ENCODE peak calls at places on chromosomes 4 and X, in seven cellular contexts. One of them, this sample, is unnamed.

GRCh38 chr4:33882246-33882990 is 2361.9 kb downstream of the ARAP2 start:
- DNase-seq in heart left ventricle: no peak
- DNase-seq in GM12865: no peak
- DNase-seq in lower lobe of right lung: no peak
- DNase-seq in Peyer's patch: no peak
- DNase-seq in coronary artery: no peak
- DNase-seq in RWPE2: no peak
- DNase-seq in this sample: no peak

GRCh38 chrX:29461039-29461438 is 754.3 kb upstream of the MAGEB2 start:
- DNase-seq in heart left ventricle: no peak
- DNase-seq in GM12865: no peak
- DNase-seq in lower lobe of right lung: no peak
- DNase-seq in Peyer's patch: no peak
- DNase-seq in coronary artery: no peak
- DNase-seq in RWPE2: no peak
- DNase-seq in this sample: no peak

GRCh38 chr4:138056541-138056940 is 185.6 kb downstream of the SLC7A11 start:
- DNase-seq in heart left ventricle: no peak
- DNase-seq in GM12865: no peak
- DNase-seq in lower lobe of right lung: no peak
- DNase-seq in Peyer's patch: no peak
- DNase-seq in coronary artery: no peak
- DNase-seq in RWPE2: no peak
- DNase-seq in this sample: no peak

GRCh38 chr4:154417358-154417673 is 74.3 kb downstream of the DCHS2 start:
- DNase-seq in heart left ventricle: no peak
- DNase-seq in GM12865: no peak
- DNase-seq in lower lobe of right lung: no peak
- DNase-seq in Peyer's patch: no peak
- DNase-seq in coronary artery: no peak
- DNase-seq in RWPE2: no peak
- DNase-seq in this sample: no peak

GRCh38 chr4:181958435-181958834 is 284.8 kb upstream of the TENM3 start:
- DNase-seq in heart left ventricle: no peak
- DNase-seq in GM12865: no peak
- DNase-seq in lower lobe of right lung: no peak
- DNase-seq in Peyer's patch: no peak
- DNase-seq in coronary artery: no peak
- DNase-seq in RWPE2: no peak
- DNase-seq in this sample: no peak

GRCh38 chr4:79575709-79576479 is 167.9 kb upstream of the GK2 start:
- DNase-seq in heart left ventricle: peak
- DNase-seq in GM12865: no peak
- DNase-seq in lower lobe of right lung: no peak
- DNase-seq in Peyer's patch: no peak
- DNase-seq in coronary artery: no peak
- DNase-seq in RWPE2: no peak
- DNase-seq in this sample: peak

GRCh38 chr4:6769138-6769983 is 13.2 kb upstream of the KIAA0232 start:
- DNase-seq in heart left ventricle: no peak
- DNase-seq in GM12865: no peak
- DNase-seq in lower lobe of right lung: peak
- DNase-seq in Peyer's patch: peak
- DNase-seq in coronary artery: no peak
- DNase-seq in RWPE2: no peak
- DNase-seq in this sample: peak

GRCh38 chr4:180234730-180235129 is 2008.5 kb upstream of the TENM3 start:
- DNase-seq in heart left ventricle: no peak
- DNase-seq in GM12865: no peak
- DNase-seq in lower lobe of right lung: no peak
- DNase-seq in Peyer's patch: no peak
- DNase-seq in coronary artery: no peak
- DNase-seq in RWPE2: no peak
- DNase-seq in this sample: no peak

GRCh38 chr4:109078724-109079123 is 223.7 kb downstream of the COL25A1 start:
- DNase-seq in heart left ventricle: no peak
- DNase-seq in GM12865: no peak
- DNase-seq in lower lobe of right lung: no peak
- DNase-seq in Peyer's patch: no peak
- DNase-seq in coronary artery: no peak
- DNase-seq in RWPE2: no peak
- DNase-seq in this sample: no peak

GRCh38 chr4:182062936-182063335 is 180.3 kb upstream of the TENM3 start:
- DNase-seq in heart left ventricle: no peak
- DNase-seq in GM12865: peak
- DNase-seq in lower lobe of right lung: no peak
- DNase-seq in Peyer's patch: no peak
- DNase-seq in coronary artery: no peak
- DNase-seq in RWPE2: no peak
- DNase-seq in this sample: no peak

GRCh38 chrX:12383196-12383595 is 244.9 kb downstream of the FRMPD4 start:
- DNase-seq in heart left ventricle: no peak
- DNase-seq in GM12865: no peak
- DNase-seq in lower lobe of right lung: no peak
- DNase-seq in Peyer's patch: no peak
- DNase-seq in coronary artery: no peak
- DNase-seq in RWPE2: no peak
- DNase-seq in this sample: no peak
- TF ChIP-seq CTCF in heart left ventricle: no peak
- TF ChIP-seq CTCF in GM12865: peak
- TF ChIP-seq CTCF in lower lobe of right lung: no peak
- TF ChIP-seq CTCF in Peyer's patch: no peak
- TF ChIP-seq CTCF in coronary artery: no peak
- TF ChIP-seq CTCF in RWPE2: peak
- TF ChIP-seq CTCF in this sample: no peak

GRCh38 chrX:47200385-47201150 is 6.9 kb downstream of the UBA1 start:
- DNase-seq in heart left ventricle: peak
- DNase-seq in GM12865: no peak
- DNase-seq in lower lobe of right lung: no peak
- DNase-seq in Peyer's patch: no peak
- DNase-seq in coronary artery: no peak
- DNase-seq in RWPE2: no peak
- DNase-seq in this sample: peak
- TF ChIP-seq CTCF in heart left ventricle: no peak
- TF ChIP-seq CTCF in GM12865: no peak
- TF ChIP-seq CTCF in lower lobe of right lung: no peak
- TF ChIP-seq CTCF in Peyer's patch: no peak
- TF ChIP-seq CTCF in coronary artery: no peak
- TF ChIP-seq CTCF in RWPE2: no peak
- TF ChIP-seq CTCF in this sample: no peak

GRCh38 chr4:3244747-3245146 is 4.2 kb upstream of the MSANTD1 start:
- DNase-seq in heart left ventricle: no peak
- DNase-seq in GM12865: no peak
- DNase-seq in lower lobe of right lung: no peak
- DNase-seq in Peyer's patch: no peak
- DNase-seq in coronary artery: no peak
- DNase-seq in RWPE2: no peak
- DNase-seq in this sample: no peak

GRCh38 chr4:3248178-3248480 is 830 bp upstream of the MSANTD1 start:
- DNase-seq in heart left ventricle: no peak
- DNase-seq in GM12865: no peak
- DNase-seq in lower lobe of right lung: no peak
- DNase-seq in Peyer's patch: no peak
- DNase-seq in coronary artery: no peak
- DNase-seq in RWPE2: no peak
- DNase-seq in this sample: no peak

GRCh38 chr4:3247399-3248177 is 1.4 kb upstream of the MSANTD1 start:
- DNase-seq in heart left ventricle: no peak
- DNase-seq in GM12865: no peak
- DNase-seq in lower lobe of right lung: no peak
- DNase-seq in Peyer's patch: no peak
- DNase-seq in coronary artery: no peak
- DNase-seq in RWPE2: no peak
- DNase-seq in this sample: no peak

GRCh38 chr4:3245676-3246075 is 3.3 kb upstream of the MSANTD1 start:
- DNase-seq in heart left ventricle: no peak
- DNase-seq in GM12865: no peak
- DNase-seq in lower lobe of right lung: no peak
- DNase-seq in Peyer's patch: no peak
- DNase-seq in coronary artery: no peak
- DNase-seq in RWPE2: no peak
- DNase-seq in this sample: no peak

GRCh38 chr4:3246458-3247398 is 2.2 kb upstream of the MSANTD1 start:
- DNase-seq in heart left ventricle: no peak
- DNase-seq in GM12865: no peak
- DNase-seq in lower lobe of right lung: no peak
- DNase-seq in Peyer's patch: no peak
- DNase-seq in coronary artery: no peak
- DNase-seq in RWPE2: no peak
- DNase-seq in this sample: no peak
- TF ChIP-seq CTCF in heart left ventricle: no peak
- TF ChIP-seq CTCF in GM12865: no peak
- TF ChIP-seq CTCF in lower lobe of right lung: no peak
- TF ChIP-seq CTCF in Peyer's patch: no peak
- TF ChIP-seq CTCF in coronary artery: no peak
- TF ChIP-seq CTCF in RWPE2: peak
- TF ChIP-seq CTCF in this sample: no peak

GRCh38 chrX:78029663-78030062 is 60.2 kb upstream of the PGAM4 start:
- DNase-seq in heart left ventricle: no peak
- DNase-seq in GM12865: peak
- DNase-seq in lower lobe of right lung: no peak
- DNase-seq in Peyer's patch: no peak
- DNase-seq in coronary artery: no peak
- DNase-seq in RWPE2: no peak
- DNase-seq in this sample: peak
- TF ChIP-seq CTCF in heart left ventricle: peak
- TF ChIP-seq CTCF in GM12865: peak
- TF ChIP-seq CTCF in lower lobe of right lung: peak
- TF ChIP-seq CTCF in Peyer's patch: peak
- TF ChIP-seq CTCF in coronary artery: no peak
- TF ChIP-seq CTCF in RWPE2: peak
- TF ChIP-seq CTCF in this sample: peak

GRCh38 chr4:129972257-129972656 is 876.3 kb downstream of the C4orf33 start:
- DNase-seq in heart left ventricle: no peak
- DNase-seq in GM12865: no peak
- DNase-seq in lower lobe of right lung: no peak
- DNase-seq in Peyer's patch: no peak
- DNase-seq in coronary artery: no peak
- DNase-seq in RWPE2: no peak
- DNase-seq in this sample: no peak
- TF ChIP-seq CTCF in heart left ventricle: no peak
- TF ChIP-seq CTCF in GM12865: no peak
- TF ChIP-seq CTCF in lower lobe of right lung: no peak
- TF ChIP-seq CTCF in Peyer's patch: no peak
- TF ChIP-seq CTCF in coronary artery: no peak
- TF ChIP-seq CTCF in RWPE2: no peak
- TF ChIP-seq CTCF in this sample: no peak

DNA sequence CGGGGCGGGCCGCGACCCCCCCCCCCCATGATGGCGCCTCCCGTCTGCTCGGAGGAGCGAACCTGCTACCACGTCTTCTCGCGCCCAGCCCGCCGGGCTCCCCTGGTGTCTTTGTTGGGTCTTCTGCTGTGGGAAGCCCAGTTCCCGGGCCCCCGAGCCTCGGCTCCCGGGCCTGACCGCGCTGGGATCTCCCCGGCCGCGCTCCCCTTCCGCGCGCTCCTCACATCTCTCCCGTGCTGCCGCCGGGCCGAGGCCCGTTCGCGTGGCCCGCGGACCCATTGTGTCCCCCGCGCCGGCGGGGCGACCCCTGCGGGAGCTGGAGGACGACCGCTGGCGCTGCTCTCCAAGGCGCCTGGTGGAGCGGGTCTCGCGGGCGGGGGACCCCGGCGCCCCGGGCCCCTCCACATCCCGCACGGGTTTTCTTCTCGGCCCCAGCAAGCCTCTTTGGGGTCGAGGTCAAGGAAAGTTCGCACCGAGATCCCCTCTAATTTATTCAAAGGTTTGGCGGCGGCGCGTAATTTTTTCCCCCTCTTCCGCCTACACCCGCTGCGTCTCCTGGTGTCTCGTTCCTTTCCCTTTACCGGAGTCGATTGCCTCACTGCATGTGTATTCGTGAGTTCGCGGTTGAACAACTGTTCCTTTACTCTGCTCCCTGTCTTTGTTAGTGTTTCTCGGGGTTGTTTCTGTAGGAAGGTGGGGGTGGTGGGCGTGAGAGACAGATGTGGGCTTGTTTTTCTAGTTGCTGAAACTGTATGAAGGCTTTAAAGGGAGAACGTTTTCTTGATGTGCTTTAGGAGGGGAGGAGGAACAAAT is 762 bp downstream of the SMAD1 start:
- DNase-seq in heart left ventricle: peak
- DNase-seq in GM12865: peak
- DNase-seq in lower lobe of right lung: peak
- DNase-seq in Peyer's patch: peak
- DNase-seq in coronary artery: no peak
- DNase-seq in RWPE2: no peak
- DNase-seq in this sample: peak
- TF ChIP-seq CTCF in heart left ventricle: no peak
- TF ChIP-seq CTCF in GM12865: no peak
- TF ChIP-seq CTCF in lower lobe of right lung: no peak
- TF ChIP-seq CTCF in Peyer's patch: no peak
- TF ChIP-seq CTCF in coronary artery: no peak
- TF ChIP-seq CTCF in RWPE2: no peak
- TF ChIP-seq CTCF in this sample: no peak

GRCh38 chrX:101799387-101799786 is 132.4 kb downstream of the ZMAT1 start:
- DNase-seq in heart left ventricle: peak
- DNase-seq in GM12865: peak
- DNase-seq in lower lobe of right lung: peak
- DNase-seq in Peyer's patch: no peak
- DNase-seq in coronary artery: peak
- DNase-seq in RWPE2: peak
- DNase-seq in this sample: peak

DNA sequence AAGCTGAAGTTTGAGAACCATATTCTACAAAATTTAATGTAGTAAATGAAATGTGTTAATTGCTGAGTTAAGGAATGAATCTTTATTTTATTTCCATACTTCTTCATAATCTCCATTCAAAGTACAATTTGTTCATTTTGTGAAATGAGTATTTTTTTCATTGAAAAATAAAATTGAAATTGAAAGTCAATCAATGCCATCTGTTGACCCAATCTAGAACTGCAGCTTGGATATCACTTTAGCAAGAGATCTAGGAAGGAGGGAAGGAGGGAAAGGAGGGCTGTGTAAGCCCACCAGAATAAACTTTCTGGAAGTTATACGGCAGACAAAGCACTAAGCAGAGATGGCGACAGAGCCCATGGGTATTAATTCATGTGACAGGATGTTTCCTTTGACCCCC is 128.4 kb downstream of the ZMAT1 start:
- DNase-seq in heart left ventricle: no peak
- DNase-seq in GM12865: no peak
- DNase-seq in lower lobe of right lung: no peak
- DNase-seq in Peyer's patch: no peak
- DNase-seq in coronary artery: no peak
- DNase-seq in RWPE2: no peak
- DNase-seq in this sample: no peak
- TF ChIP-seq CTCF in heart left ventricle: peak
- TF ChIP-seq CTCF in GM12865: peak
- TF ChIP-seq CTCF in lower lobe of right lung: peak
- TF ChIP-seq CTCF in Peyer's patch: peak
- TF ChIP-seq CTCF in coronary artery: no peak
- TF ChIP-seq CTCF in RWPE2: peak
- TF ChIP-seq CTCF in this sample: peak

DNA sequence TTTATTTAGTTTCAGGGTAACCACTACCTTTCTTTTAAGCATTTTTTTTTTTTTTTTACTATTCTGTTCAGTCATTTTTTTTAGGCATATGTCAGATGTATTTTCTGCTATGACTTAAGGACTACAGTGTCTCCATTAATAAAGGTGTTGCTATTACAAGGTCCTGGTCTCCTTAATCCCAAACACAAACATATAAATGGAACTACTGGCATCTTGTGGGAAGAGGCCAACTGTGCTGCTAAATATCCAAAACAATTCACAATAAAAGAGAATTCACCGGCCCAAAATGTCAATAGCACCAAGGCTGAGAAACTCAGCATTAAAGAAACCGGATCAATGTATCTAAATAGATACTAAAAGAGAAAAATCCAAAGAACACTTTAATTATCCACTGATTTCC is 26.4 kb downstream of the LCORL start:
- DNase-seq in heart left ventricle: no peak
- DNase-seq in GM12865: no peak
- DNase-seq in lower lobe of right lung: no peak
- DNase-seq in Peyer's patch: no peak
- DNase-seq in coronary artery: no peak
- DNase-seq in RWPE2: no peak
- DNase-seq in this sample: no peak
- TF ChIP-seq CTCF in heart left ventricle: no peak
- TF ChIP-seq CTCF in GM12865: no peak
- TF ChIP-seq CTCF in lower lobe of right lung: no peak
- TF ChIP-seq CTCF in Peyer's patch: no peak
- TF ChIP-seq CTCF in coronary artery: no peak
- TF ChIP-seq CTCF in RWPE2: no peak
- TF ChIP-seq CTCF in this sample: no peak

This sample was measured in colonic mucosa.